ENCODE peak calls at places on chromosomes 3 and 15, in six cellular contexts. R is HCT116, A is transverse colon, Z is suprapubic skin, S is stomach, B is esophagus muscularis mucosa. O is an unnamed sample.

GRCh38 chr3:32961189-32961715 is 9.8 kb downstream of the CCR4 start:
- DNase-seq in S (no peak), A (no peak), R (no peak), Z (no peak), B (peak; percentile 60), O (no peak)

GRCh38 chr15:67118808-67119207 is 53.4 kb downstream of the SMAD3 start:
- DNase-seq in Z (no peak), A (no peak), S (no peak), B (no peak), R (no peak), O (no peak)

GRCh38 chr3:52204337-52205073 is 6.5 kb downstream of the ALAS1 start:
- DNase-seq in R (no peak), A (peak; percentile 37), S (peak; percentile 70), B (no peak), Z (no peak), O (no peak)

GRCh38 chr3:176430244-176430893 is 766.9 kb downstream of the TBL1XR1 start:
- DNase-seq in B (no peak), R (peak; percentile 34), Z (no peak), S (no peak), A (no peak), O (no peak)

GRCh38 chr3:52704611-52705437 is 767 bp downstream of the GLT8D1 start:
- DNase-seq in A (no peak), B (no peak), S (no peak), Z (no peak), R (no peak), O (no peak)

GRCh38 chr3:63232764-63233396 is 45.2 kb upstream of the SYNPR start:
- DNase-seq in Z (no peak), B (no peak), R (no peak), A (no peak), S (no peak), O (no peak)

GRCh38 chr3:171829841-171830559 is 13.1 kb upstream of the TMEM212 start:
- DNase-seq in B (no peak), A (peak; percentile 72), Z (no peak), S (peak; percentile 74), R (no peak), O (peak; percentile 57)

GRCh38 chr3:81666502-81667121 is 94.8 kb downstream of the GBE1 start:
- DNase-seq in Z (no peak), B (no peak), R (no peak), A (no peak), S (no peak), O (no peak)

GRCh38 chr3:14494279-14494972 is 45.7 kb downstream of the GRIP2 start:
- DNase-seq in R (no peak), Z (no peak), A (no peak), B (no peak), S (no peak), O (no peak)

GRCh38 chr3:123893012-123893411 is 8.9 kb upstream of the MYLK start:
- DNase-seq in A (no peak), R (no peak), Z (no peak), B (no peak), S (no peak), O (no peak)

GRCh38 chr3:134074790-134075567 is 45.3 kb upstream of the SLCO2A1 start:
- DNase-seq in A (no peak), S (no peak), B (no peak), Z (peak; percentile 49), R (no peak), O (no peak)

GRCh38 chr3:18847583-18848197 is 300.6 kb upstream of the KCNH8 start:
- DNase-seq in Z (no peak), B (no peak), A (no peak), R (peak; percentile 6), S (no peak), O (no peak)

GRCh38 chr3:141960731-141961130 is 84.3 kb downstream of the ATP1B3 start:
- DNase-seq in A (no peak), B (no peak), S (no peak), Z (no peak), R (no peak), O (no peak)

GRCh38 chr3:5165698-5166097 is 21.8 kb upstream of the EDEM1 start:
- DNase-seq in R (no peak), B (no peak), S (no peak), A (no peak), Z (no peak), O (no peak)

GRCh38 chr3:72597756-72598195 is 250.5 kb downstream of the SHQ1 start:
- DNase-seq in B (no peak), A (no peak), R (no peak), S (no peak), Z (no peak), O (no peak)

GRCh38 chr3:188680189-188680588 is 491.6 kb upstream of the TPRG1 start:
- DNase-seq in S (no peak), B (no peak), A (no peak), R (no peak), Z (no peak), O (no peak)

GRCh38 chr15:52710050-52710709 is 31.0 kb upstream of the ATOSA start:
- DNase-seq in R (no peak), S (no peak), Z (no peak), A (no peak), B (no peak), O (no peak)

GRCh38 chr3:28667646-28668376 is 319.2 kb upstream of the AZI2 start:
- DNase-seq in R (peak; percentile 51), A (peak; percentile 58), Z (no peak), B (no peak), S (peak; percentile 77), O (peak; percentile 46)

GRCh38 chr3:38116471-38117162 is 20.3 kb downstream of the ACAA1 start:
- DNase-seq in B (no peak), S (no peak), A (peak; percentile 35), R (no peak), Z (peak; percentile 72), O (peak; percentile 49)

GRCh38 chr3:38117163-38117716 is 19.7 kb downstream of the ACAA1 start:
- DNase-seq in R (no peak), A (peak; percentile 26), S (peak; percentile 59), Z (no peak), B (no peak), O (peak; percentile 64)

GRCh38 chr3:38118421-38119247 is 18.3 kb downstream of the ACAA1 start:
- DNase-seq in B (no peak), R (no peak), S (no peak), A (no peak), Z (no peak), O (no peak)

GRCh38 chr3:38119248-38119544 is 17.7 kb downstream of the ACAA1 start:
- DNase-seq in A (no peak), B (no peak), Z (no peak), S (no peak), R (no peak), O (no peak)

DNA sequence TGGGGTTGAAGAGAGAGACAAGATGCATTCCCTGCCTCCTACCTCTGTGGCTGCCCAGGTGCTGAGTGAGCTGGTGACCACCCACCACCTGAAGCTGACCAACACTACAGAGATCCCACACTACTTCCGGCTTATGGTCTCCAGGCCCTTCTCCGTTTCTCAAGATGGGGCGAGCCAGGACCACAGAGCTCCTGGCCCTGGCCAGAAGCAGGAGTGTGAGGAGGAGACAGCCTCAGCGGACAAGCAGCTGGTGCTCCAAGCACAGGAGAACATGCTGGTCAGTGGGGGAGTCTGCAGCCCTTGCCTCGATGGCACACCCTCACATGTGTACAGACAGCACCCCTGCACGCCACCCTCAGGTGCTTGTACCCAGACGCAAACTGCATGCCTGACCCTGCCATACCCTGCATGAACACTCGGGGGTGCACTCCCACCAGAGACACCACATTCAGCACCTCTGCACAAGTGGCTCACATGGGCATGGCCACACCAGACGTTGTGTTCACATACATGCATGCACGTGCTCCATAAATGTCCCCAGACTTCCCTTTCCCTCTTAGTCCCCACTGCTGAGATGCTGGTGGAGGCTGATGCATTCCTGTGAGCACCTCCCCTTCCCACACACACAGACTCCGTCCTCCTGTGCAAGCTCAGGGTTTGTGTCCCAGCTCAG is 19.0 kb downstream of the ACAA1 start:
- DNase-seq in A (peak; percentile 76), R (peak; percentile 40), S (peak; percentile 73), Z (no peak), B (no peak), O (peak; percentile 30)
- TF ChIP-seq POLR2AphosphoS5 in A (no peak), R (peak; percentile 35), S (peak; percentile 76), Z (no peak), B (peak; percentile 43), O (no peak)

GRCh38 chr3:126472277-126473006 is 3.2 kb downstream of the ZXDC start:
- DNase-seq in B (no peak), R (peak; percentile 12), Z (no peak), A (peak; percentile 40), S (peak; percentile 71), O (peak; percentile 67)
- TF ChIP-seq POLR2A in B (no peak), R (no peak), Z (no peak), A (no peak), S (no peak), O (no peak)

DNA sequence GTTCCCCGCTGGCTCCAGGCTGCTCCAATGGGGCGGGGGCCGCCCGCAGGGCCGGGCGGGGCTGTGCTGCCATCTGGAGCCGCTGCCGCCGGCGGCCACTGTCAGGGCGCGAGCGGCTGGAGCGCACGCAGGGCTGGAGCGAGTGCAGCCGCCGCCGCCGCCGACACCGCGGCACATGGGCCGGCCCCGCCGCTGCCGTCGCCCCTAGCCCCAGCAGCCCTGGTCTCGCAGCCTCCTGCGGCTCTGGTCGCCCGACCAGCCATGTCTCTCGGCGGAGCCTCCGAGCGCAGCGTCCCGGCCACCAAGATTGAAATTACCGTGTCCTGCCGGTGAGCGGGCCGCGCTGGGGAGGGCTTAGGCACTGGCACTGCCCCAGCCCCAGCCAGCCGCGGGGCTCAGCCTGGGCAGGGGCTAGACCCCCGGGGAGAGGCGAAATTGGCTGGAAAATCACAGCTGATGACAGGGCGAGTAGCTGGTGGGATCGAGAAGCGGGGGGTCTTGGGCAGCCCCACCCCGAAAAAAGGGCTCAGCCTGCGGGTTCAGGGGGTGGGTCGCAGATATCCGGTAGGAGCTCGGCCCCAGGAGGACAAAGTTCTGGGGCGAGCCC is at the start of gene CPNE9:
- DNase-seq in B (no peak), S (no peak), A (no peak), Z (no peak), R (no peak), O (no peak)
- TF ChIP-seq POLR2AphosphoS5 in B (no peak), S (no peak), A (no peak), Z (no peak), R (no peak), O (no peak)

GRCh38 chr15:39700301-39700700 is 82.3 kb downstream of the FSIP1 start:
- DNase-seq in Z (no peak), S (no peak), R (no peak), B (no peak), A (no peak), O (no peak)

GRCh38 chr15:39701988-39702387 is 80.7 kb downstream of the FSIP1 start:
- DNase-seq in Z (no peak), A (no peak), R (no peak), B (no peak), S (no peak), O (no peak)

GRCh38 chr15:39706252-39706651 is 76.4 kb downstream of the FSIP1 start:
- DNase-seq in Z (no peak), R (no peak), A (no peak), S (no peak), B (no peak), O (no peak)

GRCh38 chr15:39704235-39704634 is 78.4 kb downstream of the FSIP1 start:
- DNase-seq in Z (no peak), S (no peak), B (no peak), R (no peak), A (no peak), O (no peak)

DNA sequence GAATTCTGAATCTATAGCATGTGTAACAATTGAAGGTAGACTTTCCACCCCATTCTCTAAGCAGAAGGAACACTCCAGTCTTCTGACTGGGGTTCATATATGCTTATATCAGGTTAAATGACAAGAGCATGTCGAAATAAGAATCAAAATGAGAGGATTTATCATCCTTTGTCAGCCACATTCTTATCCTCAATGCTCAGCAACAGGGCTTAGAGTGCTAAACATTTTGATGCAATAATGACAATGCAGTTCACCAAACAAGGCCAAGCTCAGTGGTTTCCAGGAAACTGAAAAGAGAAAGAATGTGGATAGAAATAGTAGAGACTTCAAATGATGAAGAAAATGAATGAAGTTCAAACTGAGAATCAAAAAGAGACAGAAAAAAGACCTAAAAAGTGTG is 78.0 kb downstream of the FSIP1 start:
- DNase-seq in A (no peak), R (no peak), B (no peak), S (no peak), Z (no peak), O (no peak)
- TF ChIP-seq POLR2A in A (no peak), R (no peak), B (no peak), S (no peak), Z (no peak), O (no peak)